ENCODE peak calls at places on chromosomes 3 and 15, in seven cellular contexts. P is sigmoid colon, B is ovary, K is uterus, Z is A549, U is transverse colon, W is heart left ventricle. Q is an unnamed sample.

GRCh38 chr15:37764733-37765191 is 169.7 kb upstream of the TMCO5A start:
- DNase-seq in P (no peak), B (no peak), K (no peak), Z (peak; percentile 18), U (peak; percentile 10), W (no peak), Q (no peak)

GRCh38 chr15:42919308-42919707 is 1.3 kb downstream of the TTBK2 start:
- DNase-seq in P (no peak), B (no peak), K (no peak), Z (no peak), U (no peak), W (no peak), Q (no peak)

GRCh38 chr15:68492855-68493254 is 60.9 kb upstream of the ITGA11 start:
- DNase-seq in P (no peak), B (peak; percentile 49), K (peak; percentile 75), Z (no peak), U (no peak), W (no peak), Q (no peak)

GRCh38 chr15:60353245-60353940 is 44.4 kb downstream of the ANXA2 start:
- DNase-seq in P (no peak), B (no peak), K (no peak), Z (no peak), U (no peak), W (no peak), Q (no peak)

GRCh38 chr3:10417849-10418248 is 87.5 kb downstream of the ATP2B2 start:
- DNase-seq in P (no peak), B (no peak), K (no peak), Z (peak; percentile 37), U (no peak), W (no peak), Q (no peak)

GRCh38 chr15:34085746-34086145 is 15.9 kb downstream of the EMC7 start:
- DNase-seq in P (no peak), B (no peak), K (no peak), Z (no peak), U (no peak), W (no peak), Q (no peak)

GRCh38 chr3:70982700-70983140 is 600.8 kb downstream of the FOXP1 start:
- DNase-seq in P (peak; percentile 74), B (peak; percentile 22), K (peak; percentile 30), Z (peak; percentile 48), U (no peak), W (peak; percentile 43), Q (no peak)

GRCh38 chr3:76134166-76134565 is 348.8 kb upstream of the ZNF717 start:
- DNase-seq in P (no peak), B (no peak), K (no peak), Z (no peak), U (no peak), W (no peak), Q (no peak)

GRCh38 chr3:184129012-184129411 is 6.1 kb upstream of the EIF2B5 start:
- DNase-seq in P (no peak), B (no peak), K (no peak), Z (no peak), U (no peak), W (no peak), Q (no peak)

GRCh38 chr3:183500981-183501704 is 54.4 kb downstream of the KLHL6 start:
- DNase-seq in P (no peak), B (no peak), K (no peak), Z (no peak), U (no peak), W (no peak), Q (peak; percentile 37)

GRCh38 chr15:90379263-90379662 is 8.8 kb upstream of the IQGAP1 start:
- DNase-seq in P (no peak), B (no peak), K (no peak), Z (no peak), U (no peak), W (no peak), Q (no peak)
- H3K9me3 ChIP-seq in P (no peaks in the 10 kb centered on the region), B (peaks cover 5% of the 10 kb centered on the region), K (peaks cover 7% of the 10 kb centered on the region), Z (peaks cover 6% of the 10 kb centered on the region), U (peaks cover 8% of the 10 kb centered on the region), W (peaks cover 11% of the 10 kb centered on the region), Q (peaks cover 7% of the 10 kb centered on the region)

GRCh38 chr15:80985976-80986375 is 3.6 kb downstream of the MESD start:
- DNase-seq in P (no peak), B (no peak), K (no peak), Z (no peak), U (no peak), W (no peak), Q (no peak)

GRCh38 chr15:80982205-80982604 is 7.4 kb downstream of the MESD start:
- DNase-seq in P (no peak), B (no peak), K (no peak), Z (no peak), U (no peak), W (no peak), Q (no peak)

GRCh38 chr15:80979538-80980200 is 9.9 kb downstream of the MESD start:
- DNase-seq in P (no peak), B (no peak), K (no peak), Z (no peak), U (no peak), W (no peak), Q (no peak)

GRCh38 chr15:80984856-80985255 is 4.8 kb downstream of the MESD start:
- DNase-seq in P (no peak), B (no peak), K (no peak), Z (no peak), U (peak; percentile 14), W (no peak), Q (no peak)

DNA sequence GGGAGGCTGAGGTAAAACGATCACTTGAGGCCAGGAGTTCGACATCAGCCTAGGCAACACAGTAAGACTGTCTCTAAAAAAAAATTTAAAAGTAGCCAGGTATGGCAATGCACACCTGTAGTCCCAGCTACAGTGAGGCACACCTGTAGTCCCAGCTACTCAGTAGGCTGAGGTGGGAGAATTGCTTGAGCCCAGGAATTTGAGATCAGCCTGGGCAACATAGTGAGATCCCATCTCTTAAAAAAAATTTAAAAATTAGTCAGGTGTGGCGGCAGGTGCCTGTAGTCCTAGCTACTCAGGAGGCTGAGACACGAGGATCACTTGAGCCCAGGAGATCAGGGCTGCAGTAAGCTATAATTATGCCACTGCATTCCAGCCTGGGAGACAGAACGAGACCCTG is 6.8 kb downstream of the MESD start:
- DNase-seq in P (no peak), B (no peak), K (no peak), Z (no peak), U (no peak), W (no peak), Q (no peak)
- TF ChIP-seq POLR2A in P (no peak), B (no peak), K (no peak), Z (no peak), U (no peak), W (no peak), Q (no peak)

GRCh38 chr15:66706225-66706732 is 4.2 kb downstream of the SMAD6 start:
- DNase-seq in P (no peak), B (no peak), K (no peak), Z (no peak), U (no peak), W (peak; percentile 71), Q (no peak)
- TF ChIP-seq CTCF in P (peak; percentile 11), B (no peak), K (no peak), Z (peak; percentile 64), U (peak; percentile 27), W (peak; percentile 57), Q (peak; percentile 65)

GRCh38 chr15:25066708-25067107 is 111.9 kb downstream of the SNRPN start:
- DNase-seq in P (peak; percentile 41), B (no peak), K (no peak), Z (no peak), U (no peak), W (peak; percentile 11), Q (no peak)

GRCh38 chr15:25065286-25065685 is 110.5 kb downstream of the SNRPN start:
- DNase-seq in P (peak; percentile 39), B (no peak), K (no peak), Z (no peak), U (no peak), W (no peak), Q (no peak)

GRCh38 chr15:25067725-25068309 is 113.0 kb downstream of the SNRPN start:
- DNase-seq in P (peak; percentile 26), B (no peak), K (no peak), Z (no peak), U (no peak), W (peak; percentile 10), Q (no peak)

GRCh38 chr15:25068696-25069095 is 113.9 kb downstream of the SNRPN start:
- DNase-seq in P (no peak), B (no peak), K (no peak), Z (no peak), U (no peak), W (peak; percentile 15), Q (no peak)

GRCh38 chr15:25065876-25066275 is 111.1 kb downstream of the SNRPN start:
- DNase-seq in P (peak; percentile 22), B (no peak), K (no peak), Z (no peak), U (no peak), W (no peak), Q (no peak)
- H3K9me3 ChIP-seq in P (peaks cover 99% of the 10 kb centered on the region), B (peaks cover 100% of the 10 kb centered on the region), K (peaks cover 98% of the 10 kb centered on the region), Z (peaks cover 82% of the 10 kb centered on the region), U (peaks cover 100% of the 10 kb centered on the region), W (peaks cover 100% of the 10 kb centered on the region), Q (peaks cover 20% of the 10 kb centered on the region)

GRCh38 chr3:59890637-59891036 is 840.8 kb upstream of the CFAP20DC start:
- DNase-seq in P (no peak), B (no peak), K (no peak), Z (no peak), U (no peak), W (no peak), Q (no peak)
- TF ChIP-seq POLR2A in P (no peak), B (no peak), K (no peak), Z (no peak), U (no peak), W (no peak), Q (no peak)

GRCh38 chr3:23834082-23834870 is 28.5 kb downstream of the UBE2E1 start:
- DNase-seq in P (no peak), B (no peak), K (no peak), Z (no peak), U (no peak), W (no peak), Q (no peak)

GRCh38 chr3:23837691-23838090 is 31.9 kb downstream of the UBE2E1 start:
- DNase-seq in P (no peak), B (no peak), K (no peak), Z (no peak), U (no peak), W (no peak), Q (no peak)

GRCh38 chr3:23835087-23835486 is 29.3 kb downstream of the UBE2E1 start:
- DNase-seq in P (no peak), B (no peak), K (no peak), Z (no peak), U (no peak), W (no peak), Q (no peak)

GRCh38 chr3:23836536-23837230 is 30.9 kb downstream of the UBE2E1 start:
- DNase-seq in P (no peak), B (no peak), K (no peak), Z (no peak), U (no peak), W (no peak), Q (no peak)

DNA sequence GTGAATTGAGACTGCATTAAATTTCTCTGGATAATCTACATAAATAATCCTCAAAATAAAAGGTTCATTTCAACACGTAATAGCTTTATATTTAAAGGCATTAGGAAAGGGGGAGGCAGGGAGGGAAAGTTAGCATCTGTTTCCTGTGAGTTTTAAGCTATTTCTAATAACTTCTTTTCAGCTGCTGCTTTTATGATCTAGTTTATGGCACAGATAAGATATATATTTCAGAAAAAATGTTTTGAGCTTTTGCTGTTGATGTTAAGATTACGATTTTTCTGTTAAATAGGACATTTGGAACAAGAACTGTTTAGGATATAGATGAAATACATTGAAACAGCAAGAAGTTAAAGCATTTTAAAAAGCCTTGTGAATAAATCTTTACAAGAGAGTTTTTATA is 30.1 kb downstream of the UBE2E1 start:
- DNase-seq in P (no peak), B (no peak), K (no peak), Z (no peak), U (no peak), W (no peak), Q (no peak)
- TF ChIP-seq CTCF in P (no peak), B (no peak), K (no peak), Z (no peak), U (no peak), W (no peak), Q (no peak)

Q was measured in Peyer's patch.